ENCODE peak calls at places on chromosome 13, in six cellular contexts. One of them, this sample, is unnamed.

GRCh38 chr13:73835138-73835721 is 299.0 kb downstream of the KLF12 start:
- DNase-seq in MV-4-11: peak
- DNase-seq in neural progenitor cell: peak
- DNase-seq in nucleus accumbens: no peak
- DNase-seq in NCI-H2081 treated with DMSO at 0.1 percent for 48 hours: no peak
- DNase-seq in GM04504: peak
- DNase-seq in this sample: peak

GRCh38 chr13:47039106-47039505 is 142.3 kb upstream of the HTR2A start:
- DNase-seq in MV-4-11: no peak
- DNase-seq in neural progenitor cell: no peak
- DNase-seq in nucleus accumbens: no peak
- DNase-seq in GM04504: peak
- DNase-seq in NCI-H2081 treated with DMSO at 0.1 percent for 48 hours: no peak
- DNase-seq in this sample: no peak

GRCh38 chr13:26422036-26422435 is 135.4 kb upstream of the WASF3 start:
- DNase-seq in neural progenitor cell: no peak
- DNase-seq in nucleus accumbens: no peak
- DNase-seq in MV-4-11: no peak
- DNase-seq in GM04504: no peak
- DNase-seq in NCI-H2081 treated with DMSO at 0.1 percent for 48 hours: no peak
- DNase-seq in this sample: no peak

GRCh38 chr13:42239644-42240043 is 32.3 kb upstream of the AKAP11 start:
- DNase-seq in NCI-H2081 treated with DMSO at 0.1 percent for 48 hours: no peak
- DNase-seq in MV-4-11: no peak
- DNase-seq in GM04504: no peak
- DNase-seq in nucleus accumbens: no peak
- DNase-seq in neural progenitor cell: no peak
- DNase-seq in this sample: no peak

GRCh38 chr13:29991343-29991742 is 140.9 kb upstream of the UBL3 start:
- DNase-seq in nucleus accumbens: no peak
- DNase-seq in GM04504: peak
- DNase-seq in neural progenitor cell: no peak
- DNase-seq in NCI-H2081 treated with DMSO at 0.1 percent for 48 hours: no peak
- DNase-seq in MV-4-11: no peak
- DNase-seq in this sample: peak

GRCh38 chr13:100611678-100612492 is 23.3 kb upstream of the GGACT start:
- DNase-seq in GM04504: no peak
- DNase-seq in NCI-H2081 treated with DMSO at 0.1 percent for 48 hours: no peak
- DNase-seq in nucleus accumbens: no peak
- DNase-seq in MV-4-11: peak
- DNase-seq in neural progenitor cell: no peak
- DNase-seq in this sample: no peak

GRCh38 chr13:106104281-106104901 is 431.1 kb downstream of the EFNB2 start:
- DNase-seq in neural progenitor cell: peak
- DNase-seq in NCI-H2081 treated with DMSO at 0.1 percent for 48 hours: no peak
- DNase-seq in MV-4-11: peak
- DNase-seq in nucleus accumbens: no peak
- DNase-seq in GM04504: peak
- DNase-seq in this sample: peak

GRCh38 chr13:100403675-100404074 is 184.9 kb downstream of the GGACT start:
- DNase-seq in GM04504: no peak
- DNase-seq in NCI-H2081 treated with DMSO at 0.1 percent for 48 hours: no peak
- DNase-seq in MV-4-11: no peak
- DNase-seq in neural progenitor cell: peak
- DNase-seq in nucleus accumbens: no peak
- DNase-seq in this sample: no peak

GRCh38 chr13:38674208-38674607 is 12.7 kb upstream of the FREM2 start:
- DNase-seq in GM04504: no peak
- DNase-seq in NCI-H2081 treated with DMSO at 0.1 percent for 48 hours: no peak
- DNase-seq in nucleus accumbens: no peak
- DNase-seq in MV-4-11: no peak
- DNase-seq in neural progenitor cell: no peak
- DNase-seq in this sample: no peak